ENCODE peak calls at places on chromosome 11, in four cellular contexts. G is MM.1S, T is mammary epithelial cell, S is PC-9. X is an unnamed sample. For H4K20me1, the result is how much of the 10 kb centered on the place peaks cover.

GRCh38 chr11:36577373-36577772 is 9.6 kb downstream of the RAG1 start:
- DNase-seq in G (no peak), T (no peak), S (no peak), X (no peak)

GRCh38 chr11:118194835-118195627 is 18.6 kb upstream of the SCN2B start:
- DNase-seq in G (no peak), T (peak), S (peak), X (peak)

GRCh38 chr11:84790849-84791427 is 836.2 kb downstream of the DLG2 start:
- DNase-seq in G (no peak), T (no peak), S (no peak), X (no peak)

GRCh38 chr11:15560689-15561467 is 446.2 kb downstream of the INSC start:
- DNase-seq in G (no peak), T (no peak), S (no peak), X (no peak)

GRCh38 chr11:534592-535518 is 521 bp downstream of the HRAS start:
- DNase-seq in G (peak), T (peak), S (peak), X (peak)

GRCh38 chr11:64251986-64252837 is 882 bp downstream of the PLCB3 start:
- DNase-seq in G (no peak), T (peak), S (peak), X (no peak)

GRCh38 chr11:26976389-26976788 is 17.5 kb upstream of the FIBIN start:
- DNase-seq in G (no peak), T (peak), S (no peak), X (no peak)

GRCh38 chr11:77035041-77035440 is 843 bp downstream of the B3GNT6 start:
- DNase-seq in G (no peak), T (no peak), S (no peak), X (no peak)

GRCh38 chr11:82692981-82693380 is 40.7 kb downstream of the FAM181B start:
- DNase-seq in G (no peak), T (no peak), S (no peak), X (no peak)

GRCh38 chr11:76560219-76560618 is 110.3 kb downstream of the LRRC32 start:
- DNase-seq in G (no peak), T (peak), S (no peak), X (no peak)

GRCh38 chr11:43968719-43969118 is 26.3 kb downstream of the C11orf96 start:
- DNase-seq in G (no peak), T (no peak), S (no peak), X (no peak)

GRCh38 chr11:89487016-89487415 is 4.2 kb downstream of the NOX4 start:
- DNase-seq in G (no peak), T (no peak), S (no peak), X (no peak)

GRCh38 chr11:109697140-109697843 is 275.3 kb downstream of the C11orf87 start:
- DNase-seq in G (peak), T (peak), S (peak), X (peak)

GRCh38 chr11:97361812-97362378 is 972.1 kb downstream of the JRKL start:
- DNase-seq in G (no peak), T (peak), S (no peak), X (no peak)

GRCh38 chr11:26842458-26842841 is 120.6 kb upstream of the SLC5A12 start:
- DNase-seq in G (no peak), T (no peak), S (no peak), X (no peak)

GRCh38 chr11:114099392-114100178 is 40.1 kb downstream of the ZBTB16 start:
- DNase-seq in G (no peak), T (no peak), S (no peak), X (no peak)

DNA sequence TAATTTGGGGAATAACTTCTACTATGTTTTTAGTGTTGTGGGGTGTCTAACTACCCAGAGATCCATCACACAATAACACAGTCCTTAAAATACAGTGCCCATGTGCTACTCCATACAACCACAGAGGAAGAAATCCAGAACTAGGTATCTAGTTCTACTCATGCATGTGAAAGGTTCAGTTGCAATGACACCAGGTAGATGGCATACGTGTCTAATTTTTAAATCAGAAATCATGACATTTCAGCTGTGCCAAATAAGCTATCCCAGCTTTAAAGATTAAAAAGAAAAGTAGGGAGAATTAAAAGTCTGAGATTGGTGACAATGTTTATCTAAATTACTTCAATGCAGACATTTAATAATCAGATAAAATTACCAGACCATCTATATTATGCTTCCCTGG is 122.2 kb downstream of the CD44 start:
- DNase-seq in G (no peak), T (no peak), S (no peak), X (no peak)
- H3K4me2 ChIP-seq in G (no peak), T (no peak), S (no peak), X (no peak)

DNA sequence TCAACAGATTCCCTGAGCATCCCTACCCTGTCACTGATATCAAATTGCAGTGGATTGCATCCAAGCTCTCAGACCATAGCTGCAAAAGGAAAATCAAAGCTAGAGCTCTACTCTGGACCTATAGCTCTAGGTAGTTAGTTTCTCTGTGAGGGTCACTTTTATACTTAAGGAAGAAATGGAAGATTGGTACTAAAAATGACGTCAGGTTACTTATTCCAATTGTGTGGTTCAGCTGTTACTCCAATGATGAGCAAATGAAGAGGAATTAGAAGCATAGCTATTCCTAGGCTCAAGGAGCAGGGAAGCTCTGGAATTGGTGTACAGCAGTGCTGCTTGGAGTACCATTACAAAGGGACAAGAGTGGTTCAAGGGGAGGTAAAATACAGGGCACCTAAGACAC is 36.4 kb upstream of the GLYATL1 start:
- DNase-seq in G (no peak), T (no peak), S (no peak), X (no peak)
- H4K20me1 ChIP-seq in G (under half), T (under half), S (under half), X (under half)

DNA sequence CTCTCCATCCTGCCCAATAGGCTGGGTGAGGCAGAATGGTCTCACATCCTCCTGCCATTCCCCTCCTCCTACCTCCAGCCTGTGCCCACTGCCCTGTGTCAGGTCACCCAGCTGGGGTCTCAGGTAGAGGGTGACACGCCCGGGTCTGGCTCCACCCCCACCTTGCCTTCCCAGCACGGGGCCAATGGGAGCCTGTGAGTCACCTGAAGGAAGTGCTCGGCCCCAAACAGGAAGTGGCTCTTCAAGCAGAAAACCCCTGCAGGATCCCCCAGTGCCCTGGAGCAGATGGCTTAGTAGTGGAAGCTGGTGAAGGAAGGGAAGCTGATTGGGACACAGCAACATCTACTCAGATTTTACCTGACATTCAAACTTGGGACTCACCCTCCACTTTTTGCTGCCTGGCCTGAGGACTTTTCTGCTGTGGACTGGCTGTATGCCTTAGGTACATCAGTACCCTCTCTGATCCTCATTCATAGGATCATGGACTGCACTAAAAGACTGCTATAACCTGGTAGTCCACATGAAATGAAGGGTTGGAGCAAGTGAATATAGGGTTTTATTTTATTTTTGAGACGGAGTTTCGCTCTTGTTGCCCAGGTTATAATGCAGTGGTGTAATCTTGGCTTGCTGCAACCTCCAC is 33.4 kb downstream of the GDPD5 start:
- DNase-seq in G (no peak), T (peak), S (no peak), X (no peak)
- H2AFZ ChIP-seq in G (peak), T (peak), S (peak), X (peak)

GRCh38 chr11:103649401-103649895 is 387.0 kb upstream of the DDI1 start:
- DNase-seq in G (no peak), T (peak), S (no peak), X (peak)

GRCh38 chr11:103648670-103649400 is 387.6 kb upstream of the DDI1 start:
- DNase-seq in G (no peak), T (peak), S (no peak), X (no peak)

GRCh38 chr11:103650330-103650729 is 386.1 kb upstream of the DDI1 start:
- DNase-seq in G (no peak), T (no peak), S (no peak), X (no peak)

GRCh38 chr11:103652013-103652412 is 384.4 kb upstream of the DDI1 start:
- DNase-seq in G (no peak), T (peak), S (no peak), X (no peak)

DNA sequence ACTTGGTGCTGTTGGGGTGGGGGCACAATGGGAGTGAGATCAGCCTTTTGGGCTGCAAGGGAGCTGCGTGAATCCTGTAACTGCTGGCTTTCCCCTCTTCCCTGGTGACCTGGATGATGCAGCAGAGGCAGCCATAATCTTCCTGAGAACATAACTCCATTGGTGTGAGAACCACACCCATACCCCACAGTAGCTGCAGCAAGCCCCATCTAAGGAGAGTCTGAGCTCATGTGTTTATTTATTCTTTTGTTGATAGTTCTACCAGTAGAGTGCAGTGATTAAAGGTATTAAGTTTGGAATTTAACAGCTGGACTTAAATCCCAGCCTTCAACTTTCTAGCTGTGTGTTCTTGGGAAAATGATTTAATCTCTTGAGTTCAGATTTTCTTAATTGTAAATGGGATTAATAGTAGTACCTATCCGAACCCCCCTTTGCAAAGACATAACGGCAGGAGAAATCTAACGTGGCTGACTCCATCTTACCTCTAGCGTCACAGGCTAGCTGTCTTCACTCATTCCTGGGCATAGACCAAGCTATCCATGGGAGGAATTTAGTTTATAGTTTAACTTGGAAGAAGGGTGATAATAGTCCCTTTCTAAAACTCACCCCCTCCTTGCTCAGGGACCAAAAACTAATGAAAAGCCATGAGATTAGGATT is 385.0 kb upstream of the DDI1 start:
- DNase-seq in G (no peak), T (no peak), S (no peak), X (no peak)
- H3K4me2 ChIP-seq in G (no peak), T (no peak), S (no peak), X (no peak)

GRCh38 chr11:46456676-46457432 is 65.3 kb upstream of the CHRM4 start:
- DNase-seq in G (no peak), T (no peak), S (no peak), X (no peak)
- H4K20me1 ChIP-seq in G (under half), T (under half), S (under half), X (under half)

GRCh38 chr11:65254724-65255123 is 7.0 kb upstream of the POLA2 start:
- DNase-seq in G (no peak), T (no peak), S (no peak), X (no peak)
- H2AFZ ChIP-seq in G (no peak), T (no peak), S (no peak), X (no peak)

GRCh38 chr11:78374917-78375316 is 42.7 kb downstream of the GAB2 start:
- DNase-seq in G (no peak), T (no peak), S (no peak), X (no peak)

GRCh38 chr11:78370406-78371172 is 47.0 kb downstream of the GAB2 start:
- DNase-seq in G (no peak), T (no peak), S (no peak), X (no peak)

GRCh38 chr11:78373689-78374088 is 43.9 kb downstream of the GAB2 start:
- DNase-seq in G (no peak), T (no peak), S (no peak), X (no peak)

GRCh38 chr11:78372114-78372768 is 45.4 kb downstream of the GAB2 start:
- DNase-seq in G (no peak), T (no peak), S (no peak), X (no peak)

DNA sequence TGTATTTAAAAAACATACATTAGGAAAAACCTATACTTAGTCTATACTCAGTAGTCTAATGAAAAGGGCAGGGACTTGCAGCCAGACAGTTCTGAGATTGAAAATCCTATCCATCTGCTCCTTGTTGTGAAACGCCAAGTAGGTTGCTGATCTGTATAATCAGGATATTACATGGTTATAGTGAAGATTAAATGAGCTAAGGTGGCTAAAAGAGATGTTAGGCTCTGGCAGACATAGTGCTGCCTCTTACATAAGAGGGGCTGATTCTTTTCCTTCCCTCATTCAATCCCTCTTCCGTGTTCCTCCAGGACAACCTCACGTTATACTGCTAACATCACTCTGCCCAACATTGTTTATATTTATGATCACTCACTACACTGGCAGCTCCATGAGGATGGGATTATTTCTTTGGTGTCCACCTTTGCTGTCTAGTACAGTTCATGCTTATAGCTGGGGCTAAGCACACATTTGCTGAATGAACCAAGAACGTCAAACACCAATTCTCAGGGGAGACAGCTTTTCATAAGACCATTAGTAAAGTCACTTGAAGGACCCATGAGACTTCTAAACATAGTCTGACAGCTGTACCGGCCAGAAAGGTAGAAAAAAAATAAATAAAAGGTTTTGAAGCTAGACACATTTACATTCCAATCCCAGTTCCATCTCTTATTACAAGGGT is 46.3 kb downstream of the GAB2 start:
- DNase-seq in G (no peak), T (no peak), S (no peak), X (no peak)
- H3K4me2 ChIP-seq in G (no peak), T (no peak), S (no peak), X (no peak)

GRCh38 chr11:1564535-1565172 is 7.4 kb downstream of the DUSP8 start:
- DNase-seq in G (peak), T (no peak), S (no peak), X (peak)

GRCh38 chr11:1562469-1563148 is 9.5 kb downstream of the DUSP8 start:
- DNase-seq in G (no peak), T (no peak), S (no peak), X (no peak)

GRCh38 chr11:1563697-1564534 is 8.2 kb downstream of the DUSP8 start:
- DNase-seq in G (no peak), T (no peak), S (no peak), X (no peak)

GRCh38 chr11:1561955-1562354 is 10.1 kb downstream of the DUSP8 start:
- DNase-seq in G (no peak), T (no peak), S (no peak), X (no peak)

DNA sequence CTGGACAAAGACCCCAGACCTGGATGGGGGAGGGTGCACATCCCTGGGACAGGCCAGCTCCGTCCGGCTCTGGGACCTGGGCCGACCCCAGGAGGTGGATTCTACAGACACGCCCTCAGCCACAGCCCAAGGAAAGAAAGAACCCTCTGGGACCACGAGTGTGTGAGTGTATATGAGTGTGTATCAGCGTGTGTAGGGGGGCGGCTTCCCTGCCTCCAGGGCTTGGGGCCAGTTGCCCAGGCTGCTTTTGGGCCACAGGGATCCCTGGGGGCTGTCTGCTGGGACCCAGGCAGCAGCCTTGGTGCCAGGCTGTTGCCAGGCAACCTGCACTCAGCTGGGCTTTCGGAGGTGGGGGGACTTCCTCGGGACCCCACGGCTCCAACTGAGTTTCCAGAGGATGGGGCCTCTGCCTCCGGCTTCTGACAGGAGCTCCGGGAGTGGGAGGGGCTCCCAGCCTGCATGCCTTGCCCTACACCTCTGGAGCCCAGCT is 8.9 kb downstream of the DUSP8 start:
- DNase-seq in G (no peak), T (no peak), S (no peak), X (no peak)
- H4K20me1 ChIP-seq in G (under half), T (under half), S (under half), X (under half)

GRCh38 chr11:115776916-115777315 is 272.7 kb upstream of the CADM1 start:
- DNase-seq in G (no peak), T (no peak), S (no peak), X (no peak)
- H2AFZ ChIP-seq in G (no peak), T (no peak), S (no peak), X (no peak)

DNA sequence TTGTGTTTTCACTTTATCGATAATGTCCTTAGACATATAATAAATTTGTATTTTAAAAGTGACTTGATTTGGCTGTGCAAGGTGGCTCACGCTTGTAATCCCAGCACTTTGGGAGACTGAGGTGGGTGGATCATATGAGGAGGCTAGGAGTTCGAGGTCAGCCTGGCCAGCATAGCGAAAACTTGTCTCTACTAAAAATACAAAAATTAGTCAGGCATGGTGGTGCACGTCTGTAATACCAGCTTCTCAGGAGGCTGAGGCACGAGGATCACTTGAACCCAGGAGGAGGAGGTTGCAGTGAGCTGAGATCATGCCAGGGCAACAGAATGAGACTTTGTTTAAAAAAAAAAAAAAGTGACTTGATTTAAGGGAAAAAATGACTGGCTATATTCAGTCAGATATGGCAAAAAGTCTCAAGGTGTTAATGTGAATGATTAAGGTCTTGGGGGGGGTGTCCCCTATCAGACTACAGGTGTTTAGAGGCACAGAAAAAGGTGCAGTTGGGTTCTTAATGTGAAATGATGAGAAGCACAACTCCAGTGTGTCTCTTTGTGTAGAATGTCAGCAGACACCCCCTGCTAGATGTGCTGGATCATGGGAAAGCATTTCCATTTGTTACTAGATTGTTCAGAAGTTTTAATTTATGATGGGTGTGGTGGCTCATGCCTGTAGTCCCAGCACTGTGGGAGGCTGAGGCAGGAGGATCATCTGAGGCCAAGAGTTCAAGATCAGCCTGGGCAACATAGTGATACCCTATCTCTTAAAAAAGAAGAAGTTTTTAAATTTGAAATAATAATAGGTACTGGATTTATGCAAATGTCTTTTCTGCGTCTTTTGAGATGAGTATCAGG is 17.0 kb downstream of the NEAT1 start:
- DNase-seq in G (peak), T (no peak), S (no peak), X (no peak)
- H3K4me2 ChIP-seq in G (peak), T (no peak), S (no peak), X (no peak)

X was measured in keratinocyte.